ENCODE peak calls at places on chromosomes 11 and 22, in six cellular contexts. X, S, F, P, A and O are unnamed samples.

GRCh38 chr22:44204937-44205712 is 24.4 kb downstream of the PARVG start:
- DNase-seq in S (no peak), A (no peak), P (no peak), F (no peak), X (no peak), O (no peak)

GRCh38 chr22:17436981-17437410 is 67.7 kb downstream of the CECR2 start:
- DNase-seq in S (no peak), F (no peak), A (no peak), X (no peak), P (no peak), O (no peak)

GRCh38 chr11:91296628-91297027 is 928.0 kb upstream of the FAT3 start:
- DNase-seq in F (no peak), A (no peak), X (no peak), P (peak; percentile 2), S (no peak), O (no peak)

GRCh38 chr22:43448048-43448447 is 36.2 kb downstream of the MPPED1 start:
- DNase-seq in P (no peak), F (no peak), S (no peak), A (no peak), X (no peak), O (no peak)

GRCh38 chr22:22986008-22986407 is 84.3 kb upstream of the GNAZ start:
- DNase-seq in X (no peak), F (no peak), S (no peak), A (no peak), P (no peak), O (no peak)

GRCh38 chr22:47042116-47042825 is 279.8 kb downstream of the TBC1D22A start:
- DNase-seq in A (no peak), S (no peak), X (no peak), P (no peak), F (no peak), O (no peak)

GRCh38 chr22:44256860-44257560 is 55.7 kb downstream of the SHISAL1 start:
- DNase-seq in F (no peak), X (no peak), S (no peak), P (no peak), A (no peak), O (no peak)

GRCh38 chr11:132346558-132347148 is 976.2 kb downstream of the NTM start:
- DNase-seq in A (no peak), X (no peak), F (no peak), P (no peak), S (no peak), O (no peak)

GRCh38 chr11:86671386-86672006 is 920 bp downstream of the ME3 start:
- DNase-seq in S (no peak), F (no peak), X (no peak), A (peak; percentile 13), P (peak; percentile 73), O (peak; percentile 52)

GRCh38 chr11:69646493-69647201 is 5.7 kb downstream of the CCND1 start:
- DNase-seq in F (no peak), S (no peak), A (peak; percentile 44), P (no peak), X (peak; percentile 58), O (no peak)

GRCh38 chr22:41910599-41911291 is 4.1 kb downstream of the SHISA8 start:
- DNase-seq in A (peak; percentile 42), X (no peak), F (no peak), S (peak; percentile 17), P (peak; percentile 42), O (peak; percentile 21)

GRCh38 chr22:20128902-20129746 is 2.5 kb upstream of the ZDHHC8 start:
- DNase-seq in P (peak; percentile 61), F (peak; percentile 23), A (peak; percentile 74), S (peak; percentile 36), X (no peak), O (peak; percentile 53)

GRCh38 chr11:68324241-68324640 is 11.8 kb downstream of the LRP5 start:
- DNase-seq in S (no peak), A (no peak), P (no peak), F (no peak), X (no peak), O (no peak)

GRCh38 chr11:68271023-68271780 is 571 bp downstream of the C11orf24 start:
- DNase-seq in X (no peak), P (peak; percentile 91), A (peak; percentile 86), S (peak; percentile 42), F (peak; percentile 49), O (peak; percentile 80)